ENCODE peak calls at places on chromosomes 6 and 20, in eight cellular contexts. X is Karpas-422, A is neuronal stem cell, T is Peyer's patch, F is aorta, E is SJSA1, O is K562, B is ovary. V is an unnamed sample. For H3K4me1, the result is how much of the 10 kb centered on the place peaks cover.

GRCh38 chr20:39865446-39865845 is 823.6 kb downstream of the MAFB start:
- DNase-seq in X (no peak), A (no peak), T (no peak), F (no peak), E (no peak), O (no peak), B (no peak), V (no peak)

GRCh38 chr6:166589334-166589731 is 2.9 kb upstream of the RAMACL start:
- DNase-seq in X (no peak), A (no peak), T (no peak), F (no peak), E (no peak), O (no peak), B (no peak), V (no peak)

GRCh38 chr6:79467716-79468115 is 69.5 kb downstream of the LCA5 start:
- DNase-seq in X (no peak), A (no peak), T (no peak), F (no peak), E (no peak), O (peak), B (no peak), V (no peak)

GRCh38 chr6:125099211-125100017 is 54.2 kb upstream of the TPD52L1 start:
- DNase-seq in X (peak), A (peak), T (peak), F (peak), E (peak), O (peak), B (peak), V (peak)

GRCh38 chr6:35317483-35318199 is 20.0 kb downstream of the DEF6 start:
- DNase-seq in X (peak), A (no peak), T (peak), F (no peak), E (no peak), O (no peak), B (no peak), V (no peak)

GRCh38 chr6:89794324-89794723 is 25.3 kb downstream of the MDN1 start:
- DNase-seq in X (no peak), A (no peak), T (no peak), F (no peak), E (no peak), O (no peak), B (no peak), V (no peak)

GRCh38 chr20:4666001-4666470 is 55.7 kb upstream of the PRND start:
- DNase-seq in X (no peak), A (no peak), T (no peak), F (no peak), E (peak), O (no peak), B (no peak), V (peak)

GRCh38 chr6:134172020-134172766 is 119.8 kb upstream of the SLC2A12 start:
- DNase-seq in X (no peak), A (no peak), T (no peak), F (no peak), E (no peak), O (no peak), B (no peak), V (no peak)

GRCh38 chr6:16762547-16763477 is 1.6 kb upstream of the ATXN1 start:
- DNase-seq in X (peak), A (peak), T (peak), F (peak), E (peak), O (peak), B (peak), V (peak)

GRCh38 chr6:122712864-122713612 is 66.5 kb upstream of the FABP7 start:
- DNase-seq in X (no peak), A (no peak), T (no peak), F (no peak), E (no peak), O (peak), B (no peak), V (no peak)

GRCh38 chr20:45012682-45013302 is 46.5 kb downstream of the STK4 start:
- DNase-seq in X (no peak), A (no peak), T (no peak), F (no peak), E (peak), O (no peak), B (no peak), V (no peak)

GRCh38 chr6:158536084-158536890 is 23.6 kb upstream of the TMEM181 start:
- DNase-seq in X (peak), A (peak), T (peak), F (peak), E (peak), O (peak), B (peak), V (peak)

GRCh38 chr6:35082046-35082732 is 59.0 kb downstream of the TCP11 start:
- DNase-seq in X (no peak), A (no peak), T (peak), F (no peak), E (peak), O (no peak), B (peak), V (no peak)

GRCh38 chr20:50450961-50451752 is 59.0 kb upstream of the PTPN1 start:
- DNase-seq in X (no peak), A (no peak), T (no peak), F (peak), E (no peak), O (peak), B (peak), V (no peak)

GRCh38 chr20:13681248-13682125 is 42.8 kb upstream of the TASP1 start:
- DNase-seq in X (no peak), A (no peak), T (no peak), F (no peak), E (no peak), O (peak), B (no peak), V (no peak)

GRCh38 chr6:154459513-154459912 is 51.0 kb downstream of the CNKSR3 start:
- DNase-seq in X (no peak), A (no peak), T (no peak), F (no peak), E (no peak), O (no peak), B (no peak), V (no peak)

GRCh38 chr6:157235600-157236039 is 87.7 kb downstream of the TMEM242 start:
- DNase-seq in X (no peak), A (peak), T (peak), F (peak), E (no peak), O (no peak), B (peak), V (peak)

GRCh38 chr6:155495011-155495768 is 39.6 kb upstream of the NOX3 start:
- DNase-seq in X (no peak), A (peak), T (no peak), F (peak), E (peak), O (peak), B (peak), V (no peak)

GRCh38 chr6:107666084-107666981 is 157.8 kb downstream of the SCML4 start:
- DNase-seq in X (no peak), A (no peak), T (no peak), F (no peak), E (no peak), O (no peak), B (no peak), V (no peak)

GRCh38 chr6:161079566-161080262 is 88.1 kb downstream of the MAP3K4 start:
- DNase-seq in X (no peak), A (no peak), T (no peak), F (no peak), E (peak), O (peak), B (no peak), V (no peak)

GRCh38 chr6:25137497-25137896 is 141.7 kb upstream of the CARMIL1 start:
- DNase-seq in X (no peak), A (no peak), T (no peak), F (no peak), E (no peak), O (no peak), B (no peak), V (peak)

GRCh38 chr6:72031471-72031870 is 145.1 kb downstream of the RIMS1 start:
- DNase-seq in X (no peak), A (no peak), T (no peak), F (no peak), E (no peak), O (no peak), B (no peak), V (no peak)

GRCh38 chr20:45098096-45098773 is 2.7 kb downstream of the KCNS1 start:
- DNase-seq in X (no peak), A (peak), T (no peak), F (no peak), E (no peak), O (no peak), B (no peak), V (peak)

GRCh38 chr6:161353208-161353613 is 79.3 kb upstream of the AGPAT4 start:
- DNase-seq in X (no peak), A (no peak), T (no peak), F (no peak), E (no peak), O (peak), B (no peak), V (no peak)

GRCh38 chr6:137233561-137234504 is 14.6 kb upstream of the IFNGR1 start:
- DNase-seq in X (no peak), A (no peak), T (no peak), F (no peak), E (no peak), O (peak), B (no peak), V (no peak)

GRCh38 chr6:57305754-57306153 is 11.7 kb upstream of the PRIM2 start:
- DNase-seq in X (peak), A (no peak), T (no peak), F (no peak), E (no peak), O (no peak), B (no peak), V (no peak)

GRCh38 chr6:24985313-24985712 is 49.6 kb upstream of the RIPOR2 start:
- DNase-seq in X (no peak), A (peak), T (no peak), F (no peak), E (no peak), O (no peak), B (no peak), V (no peak)

GRCh38 chr6:3305831-3306230 is 47.1 kb downstream of the PSMG4 start:
- DNase-seq in X (no peak), A (no peak), T (no peak), F (peak), E (no peak), O (no peak), B (no peak), V (no peak)

GRCh38 chr6:138266095-138266494 is 47.8 kb upstream of the PBOV1 start:
- DNase-seq in X (no peak), A (no peak), T (no peak), F (no peak), E (no peak), O (no peak), B (no peak), V (no peak)

GRCh38 chr6:98137391-98137790 is 697.0 kb upstream of the POU3F2 start:
- DNase-seq in X (no peak), A (no peak), T (no peak), F (no peak), E (no peak), O (no peak), B (no peak), V (no peak)

GRCh38 chr6:53311586-53311935 is 37.2 kb downstream of the ELOVL5 start:
- DNase-seq in X (no peak), A (no peak), T (no peak), F (no peak), E (no peak), O (no peak), B (no peak), V (no peak)

GRCh38 chr6:53313784-53314382 is 34.9 kb downstream of the ELOVL5 start:
- DNase-seq in X (no peak), A (no peak), T (no peak), F (no peak), E (no peak), O (peak), B (no peak), V (no peak)

GRCh38 chr6:53310751-53311585 is 37.8 kb downstream of the ELOVL5 start:
- DNase-seq in X (no peak), A (no peak), T (no peak), F (no peak), E (no peak), O (no peak), B (no peak), V (no peak)

GRCh38 chr6:53309897-53310291 is 38.9 kb downstream of the ELOVL5 start:
- DNase-seq in X (no peak), A (no peak), T (no peak), F (no peak), E (no peak), O (no peak), B (no peak), V (no peak)

DNA sequence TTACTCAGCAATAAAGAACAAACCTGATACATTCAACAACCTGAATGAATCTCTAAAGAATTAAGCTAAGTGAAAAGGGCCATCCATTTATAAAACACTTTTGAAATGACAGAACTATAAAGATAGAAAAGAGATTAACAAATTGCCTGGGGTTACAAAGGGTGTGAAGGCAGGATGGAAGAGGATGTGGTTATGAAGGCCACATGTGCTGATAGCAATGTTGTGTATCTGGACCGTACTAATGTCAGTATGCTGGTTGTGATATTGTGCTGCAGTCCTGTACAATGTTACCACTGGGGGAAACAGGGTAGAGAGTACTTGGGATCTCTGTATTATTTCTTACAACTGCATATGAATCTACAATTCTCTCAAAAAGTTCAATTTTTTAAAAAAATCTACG is 36.4 kb downstream of the ELOVL5 start:
- DNase-seq in X (no peak), A (no peak), T (no peak), F (no peak), E (no peak), O (peak), B (no peak), V (no peak)
- H3K4me1 ChIP-seq in X (half or more), A (under half), T (under half), F (under half), E (under half), O (under half), B (under half), V (under half)

GRCh38 chr20:64077541-64077875 is 1.8 kb downstream of the RGS19 start:
- DNase-seq in X (no peak), A (no peak), T (no peak), F (no peak), E (no peak), O (no peak), B (no peak), V (no peak)

GRCh38 chr20:64077094-64077493 is 2.2 kb downstream of the RGS19 start:
- DNase-seq in X (peak), A (no peak), T (no peak), F (no peak), E (no peak), O (no peak), B (no peak), V (no peak)

GRCh38 chr20:64075556-64075955 is 3.8 kb downstream of the RGS19 start:
- DNase-seq in X (no peak), A (no peak), T (no peak), F (no peak), E (no peak), O (no peak), B (no peak), V (no peak)

GRCh38 chr20:64074963-64075362 is 4.4 kb downstream of the RGS19 start:
- DNase-seq in X (no peak), A (no peak), T (no peak), F (no peak), E (no peak), O (no peak), B (no peak), V (no peak)

DNA sequence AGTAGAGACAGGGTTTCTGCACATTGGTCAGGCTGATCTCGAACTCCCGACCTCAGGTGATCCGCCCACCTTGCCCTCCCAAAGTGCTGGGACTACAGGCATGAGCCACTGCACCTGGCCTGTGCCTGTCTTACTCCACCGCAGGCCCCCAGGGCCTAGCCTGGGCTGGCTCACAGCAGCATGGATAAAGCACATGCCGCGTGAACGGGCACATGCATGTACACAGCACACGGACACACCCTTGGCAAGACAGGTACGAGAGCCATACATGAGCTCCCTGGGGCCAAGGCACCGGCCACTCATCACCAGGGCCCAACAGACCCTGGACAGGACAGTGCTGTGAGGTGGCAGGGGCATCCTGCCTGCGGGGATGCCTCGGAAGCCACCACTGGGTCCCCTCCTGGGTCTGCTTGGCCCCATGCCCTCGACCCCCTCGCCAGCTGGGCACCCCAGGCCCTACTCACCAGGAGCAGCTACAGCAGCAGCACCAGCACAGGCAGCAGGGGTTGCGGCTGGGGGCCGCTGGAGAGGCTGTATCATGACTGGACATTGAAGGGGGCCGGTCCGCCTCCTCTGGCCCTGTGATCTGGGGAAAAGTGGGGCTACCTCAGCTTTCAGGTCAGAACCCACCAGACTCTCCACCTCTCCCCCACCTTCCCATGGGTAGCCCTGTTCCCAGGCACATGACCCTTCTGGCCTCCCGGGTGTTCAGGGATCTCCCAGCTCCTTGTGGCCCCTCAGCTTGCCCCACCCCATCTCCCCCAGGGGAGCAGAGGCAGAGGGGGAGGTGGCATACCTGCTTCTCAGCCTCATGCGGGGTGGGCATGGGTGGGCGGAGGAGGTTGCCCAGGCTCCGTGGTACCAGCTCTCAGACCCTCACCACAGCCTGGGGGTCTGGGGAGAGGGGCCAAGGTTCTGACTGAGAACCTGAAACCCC is 3.0 kb downstream of the RGS19 start:
- DNase-seq in X (peak), A (no peak), T (no peak), F (no peak), E (no peak), O (no peak), B (no peak), V (no peak)
- H3K4me3 ChIP-seq in X (peak), A (no peak), T (peak), F (no peak), E (no peak), O (no peak), B (no peak), V (peak)

GRCh38 chr6:46505693-46506512 is 14.7 kb upstream of the RCAN2 start:
- DNase-seq in X (no peak), A (no peak), T (no peak), F (no peak), E (no peak), O (no peak), B (no peak), V (no peak)
- H3K27ac ChIP-seq in X (no peak), A (no peak), T (no peak), F (no peak), E (no peak), O (no peak), B (no peak), V (no peak)

GRCh38 chr6:44166116-44166515 is 7.5 kb downstream of the CAPN11 start:
- DNase-seq in X (no peak), A (no peak), T (no peak), F (no peak), E (no peak), O (no peak), B (no peak), V (no peak)
- H3K4me1 ChIP-seq in X (under half), A (under half), T (under half), F (under half), E (under half), O (under half), B (under half), V (under half)